ENCODE peak calls at places on chromosome 20, in eight cellular contexts. Z, D, F, B, U, Y, H and Q are unnamed samples.

GRCh38 chr20:25498280-25498606 is 87.1 kb downstream of the NINL start:
- DNase-seq in B (no peak), Y (no peak), D (no peak), F (no peak), U (no peak), Z (no peak), H (no peak), Q (no peak)

GRCh38 chr20:61764471-61765020 is 301.1 kb downstream of the TAF4 start:
- DNase-seq in U (no peak), D (no peak), B (no peak), Y (no peak), Z (no peak), F (no peak), H (no peak), Q (no peak)

GRCh38 chr20:36856691-36857635 is 19.0 kb upstream of the TLDC2 start:
- DNase-seq in F (peak), U (peak), H (peak), Y (peak), B (no peak), D (no peak), Z (no peak), Q (peak)

GRCh38 chr20:39716796-39717341 is 754.7 kb downstream of the DHX35 start:
- DNase-seq in Y (no peak), F (no peak), B (peak), H (no peak), D (no peak), U (no peak), Z (no peak), Q (no peak)

GRCh38 chr20:3156811-3157619 is 2.6 kb downstream of the FASTKD5 start:
- DNase-seq in H (no peak), Y (no peak), U (peak), D (no peak), F (no peak), Z (no peak), B (no peak), Q (no peak)

GRCh38 chr20:7285918-7286556 is 518.6 kb downstream of the BMP2 start:
- DNase-seq in B (peak), Y (peak), U (peak), D (peak), H (peak), F (peak), Z (peak), Q (peak)

GRCh38 chr20:34385464-34385863 is 22.4 kb downstream of the ITCH start:
- DNase-seq in Y (no peak), D (no peak), H (no peak), U (no peak), Z (no peak), F (no peak), B (no peak), Q (no peak)

GRCh38 chr20:25084616-25085187 is 2.8 kb upstream of the VSX1 start:
- DNase-seq in F (no peak), H (peak), U (no peak), B (no peak), D (no peak), Z (no peak), Y (no peak), Q (no peak)

GRCh38 chr20:33291830-33292355 is 8.9 kb downstream of the BPIFB1 start:
- DNase-seq in B (no peak), Z (peak), D (no peak), F (peak), U (peak), H (peak), Y (peak), Q (peak)

GRCh38 chr20:62604796-62605195 is 37.5 kb upstream of the SLCO4A1 start:
- DNase-seq in Y (no peak), F (no peak), D (no peak), U (no peak), Z (no peak), B (no peak), H (no peak), Q (no peak)

GRCh38 chr20:25587536-25587935 is 2.2 kb upstream of the NINL start:
- DNase-seq in U (no peak), Z (no peak), B (no peak), F (no peak), D (peak), H (no peak), Y (no peak), Q (no peak)

GRCh38 chr20:10307359-10307735 is 88.7 kb downstream of the SNAP25 start:
- DNase-seq in B (peak), Y (no peak), H (no peak), Z (no peak), F (no peak), D (no peak), U (peak), Q (no peak)

GRCh38 chr20:54063998-54064676 is 6.3 kb downstream of the BCAS1 start:
- DNase-seq in H (peak), B (no peak), Z (no peak), F (no peak), U (no peak), Y (no peak), D (no peak), Q (no peak)

GRCh38 chr20:31835977-31836852 is 9.2 kb downstream of the FOXS1 start:
- DNase-seq in D (peak), Y (peak), Z (peak), H (peak), U (peak), B (peak), F (no peak), Q (no peak)

GRCh38 chr20:59365611-59366284 is 65.3 kb downstream of the EDN3 start:
- DNase-seq in Y (no peak), H (no peak), Z (no peak), D (no peak), B (no peak), U (no peak), F (no peak), Q (no peak)

GRCh38 chr20:59648720-59649119 is 44.4 kb downstream of the PHACTR3 start:
- DNase-seq in H (no peak), Y (no peak), U (no peak), D (no peak), F (no peak), B (no peak), Z (no peak), Q (no peak)

GRCh38 chr20:25148982-25149846 is 46.3 kb upstream of the ENTPD6 start:
- DNase-seq in F (no peak), B (no peak), Z (no peak), U (no peak), Y (no peak), D (peak), H (no peak), Q (no peak)

GRCh38 chr20:56624786-56625681 is 4.1 kb upstream of the TFAP2C start:
- DNase-seq in U (no peak), F (no peak), D (no peak), Z (no peak), H (no peak), B (no peak), Y (no peak), Q (peak)

GRCh38 chr20:33211817-33212424 is 5.2 kb upstream of the BPIFA3 start:
- DNase-seq in Z (peak), F (peak), Y (peak), B (peak), H (peak), D (peak), U (peak), Q (peak)

GRCh38 chr20:23943304-23943703 is 45.3 kb downstream of the GGTLC1 start:
- DNase-seq in F (no peak), H (no peak), D (no peak), Z (no peak), U (no peak), B (no peak), Y (no peak), Q (no peak)
- TF ChIP-seq CTCF in F (no peak), H (no peak), D (no peak), Z (no peak), U (no peak), B (no peak), Y (no peak), Q (no peak)

DNA sequence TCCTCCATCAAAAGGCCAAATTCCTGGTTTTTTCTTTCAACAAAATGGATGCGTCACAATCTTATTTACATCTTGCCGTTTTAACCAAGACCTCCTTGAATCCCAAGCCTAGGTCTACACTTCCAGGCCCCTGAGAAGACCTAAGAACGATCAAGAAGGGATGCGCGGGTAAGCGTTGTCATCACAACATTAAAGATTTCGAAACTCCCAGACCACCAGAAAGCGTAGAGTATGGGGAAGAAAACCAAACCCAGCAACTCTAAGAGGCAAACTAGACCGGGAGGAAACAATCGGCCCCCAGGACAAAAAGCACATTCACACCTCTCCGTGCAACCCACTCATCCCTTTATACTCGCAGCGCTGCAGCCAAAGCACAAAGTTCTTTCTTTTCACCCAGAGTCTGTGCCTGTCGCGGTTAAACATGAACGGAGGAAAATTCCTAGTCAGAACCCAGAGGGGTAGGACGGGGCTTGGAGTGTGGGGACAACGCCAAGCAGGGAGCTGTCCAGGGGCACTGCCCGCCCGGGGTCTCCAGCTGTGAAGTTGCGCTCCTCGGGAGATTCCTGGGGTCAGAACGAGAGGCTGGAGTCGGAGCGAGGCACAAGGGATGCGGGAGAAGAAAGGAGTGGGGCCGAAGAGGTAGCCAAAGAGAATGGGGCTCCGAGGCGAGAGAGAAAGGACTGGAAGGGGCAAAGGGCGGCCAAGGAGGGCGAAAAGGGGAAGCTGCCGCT is 715 bp downstream of the OSER1 start:
- DNase-seq in D (no peak), F (peak), Y (no peak), U (peak), B (peak), H (peak), Z (peak), Q (peak)
- TF ChIP-seq CTCF in D (no peak), F (no peak), Y (no peak), U (no peak), B (no peak), H (no peak), Z (no peak), Q (no peak)

DNA sequence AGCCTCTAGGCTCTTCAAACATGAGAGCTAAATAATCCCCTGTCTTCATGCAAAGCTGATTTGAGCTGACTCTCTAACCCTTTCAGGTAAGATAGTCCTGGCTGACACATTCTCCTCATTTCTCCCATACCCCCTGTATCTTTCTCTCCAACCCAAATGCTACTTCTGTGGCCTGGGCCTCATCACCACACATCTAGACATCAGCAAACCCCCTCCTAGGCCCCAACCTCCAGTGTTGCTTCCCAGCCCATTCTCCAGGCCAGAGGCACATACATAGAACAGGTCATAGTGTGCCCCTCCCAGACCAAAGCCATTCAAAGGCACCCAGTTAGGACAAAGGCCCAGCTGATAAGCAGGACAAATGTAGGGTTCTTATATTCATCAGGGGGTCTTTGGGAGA is 84.9 kb downstream of the ANKRD60 start:
- DNase-seq in D (no peak), H (no peak), Y (no peak), F (no peak), B (no peak), U (no peak), Z (no peak), Q (no peak)
- TF ChIP-seq CTCF in D (no peak), H (no peak), Y (no peak), F (no peak), B (no peak), U (no peak), Z (no peak), Q (no peak)

DNA sequence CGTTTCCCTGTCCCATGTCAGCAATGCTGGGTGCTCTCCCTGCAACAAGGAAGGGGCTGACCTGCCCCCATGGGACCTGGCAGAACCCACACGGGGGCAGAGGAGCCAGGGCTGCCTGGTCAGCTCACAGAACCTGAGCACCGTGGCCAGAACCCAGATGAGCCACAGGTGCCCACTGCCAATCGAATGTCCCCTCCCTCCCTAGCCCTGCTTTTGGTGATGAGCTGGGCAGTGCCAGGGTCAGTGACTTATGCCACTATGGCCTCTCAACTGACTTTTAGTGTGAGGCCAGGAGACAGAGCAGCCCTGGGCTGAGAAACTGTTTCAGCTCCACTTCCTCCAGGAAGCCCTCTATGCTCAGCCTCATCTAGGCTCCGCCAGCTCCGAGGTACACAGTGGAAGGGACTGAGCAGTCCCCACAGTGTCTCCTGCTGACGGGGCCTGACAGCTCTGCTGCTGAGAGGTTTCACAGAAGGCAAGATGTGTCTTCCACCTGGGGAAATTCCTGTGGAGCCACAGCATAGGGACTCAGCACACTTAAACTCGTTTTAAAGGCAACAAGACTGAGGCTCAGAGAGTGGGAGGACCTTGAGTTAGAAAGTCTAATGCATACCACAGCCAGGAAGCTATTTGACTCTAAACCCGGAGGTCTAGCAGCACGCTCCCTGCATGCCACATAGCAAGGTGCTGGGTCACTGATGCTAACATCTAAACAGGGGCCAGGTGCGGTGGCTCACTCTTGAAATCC is 6.9 kb downstream of the ADA start:
- DNase-seq in F (no peak), Z (no peak), D (no peak), U (no peak), Y (no peak), B (no peak), H (peak), Q (no peak)
- TF ChIP-seq CTCF in F (no peak), Z (no peak), D (no peak), U (no peak), Y (no peak), B (no peak), H (no peak), Q (no peak)

GRCh38 chr20:47150403-47151152 is 205.9 kb downstream of the ZMYND8 start:
- DNase-seq in U (peak), H (peak), Z (peak), B (peak), D (peak), Y (peak), F (peak), Q (peak)
- TF ChIP-seq CTCF in U (peak), H (peak), Z (peak), B (peak), D (peak), Y (peak), F (peak), Q (peak)

GRCh38 chr20:1961374-1961773 is 32.5 kb downstream of the PDYN start:
- DNase-seq in D (no peak), F (no peak), B (no peak), Z (no peak), H (no peak), U (no peak), Y (no peak), Q (no peak)

GRCh38 chr20:1968958-1969357 is 24.9 kb downstream of the PDYN start:
- DNase-seq in Z (no peak), H (no peak), U (no peak), F (no peak), D (no peak), B (no peak), Y (no peak), Q (no peak)

GRCh38 chr20:1964061-1964460 is 29.8 kb downstream of the PDYN start:
- DNase-seq in F (no peak), Y (no peak), B (no peak), D (no peak), U (no peak), H (no peak), Z (no peak), Q (no peak)

GRCh38 chr20:1964659-1965405 is 29.0 kb downstream of the PDYN start:
- DNase-seq in Y (no peak), B (no peak), U (no peak), H (no peak), Z (peak), D (no peak), F (no peak), Q (peak)

DNA sequence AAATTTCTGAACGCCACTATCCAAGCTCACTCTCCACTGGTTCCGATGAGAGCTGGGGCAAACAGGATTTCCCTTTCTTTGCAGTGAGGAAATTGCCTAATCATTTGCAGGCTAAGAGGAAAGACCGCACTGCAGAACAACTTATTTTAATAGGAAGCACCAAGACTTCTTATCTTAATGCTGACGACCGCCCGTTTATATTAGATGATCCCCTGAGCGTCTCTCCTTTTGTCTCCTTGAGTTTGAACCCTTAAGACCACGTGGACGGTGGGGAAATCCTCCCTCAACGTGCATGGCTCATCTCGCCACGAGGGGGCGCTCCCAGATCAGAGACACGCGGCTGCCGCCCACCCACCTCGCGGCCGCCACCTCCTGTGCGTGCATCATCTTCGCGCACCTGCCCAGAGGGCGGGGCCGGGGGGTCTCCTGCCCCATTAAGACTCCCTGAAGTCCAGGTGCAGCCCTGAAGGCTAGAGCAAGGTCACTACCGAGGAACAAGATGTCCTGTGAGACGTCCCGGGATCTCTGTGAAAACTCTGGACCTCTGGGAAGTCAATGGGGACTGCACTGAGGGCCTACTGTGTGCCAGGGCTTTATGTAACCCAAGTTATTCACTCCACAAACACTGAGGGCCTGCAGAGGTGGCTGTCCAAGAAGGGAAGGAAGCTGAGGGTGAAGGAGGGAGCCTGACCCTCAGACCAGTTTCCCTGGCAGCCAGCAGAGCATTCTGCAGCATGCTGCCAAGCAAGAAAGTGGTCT is 28.2 kb downstream of the PDYN start:
- DNase-seq in D (peak), Z (peak), Y (peak), H (peak), B (peak), U (peak), F (peak), Q (peak)
- TF ChIP-seq CTCF in D (peak), Z (peak), Y (peak), H (peak), B (peak), U (peak), F (peak), Q (peak)

GRCh38 chr20:46300281-46300680 is 8.0 kb downstream of the CDH22 start:
- DNase-seq in D (no peak), Z (no peak), Y (no peak), B (no peak), F (no peak), U (no peak), H (no peak), Q (no peak)

GRCh38 chr20:46304852-46305251 is 3.4 kb downstream of the CDH22 start:
- DNase-seq in Y (no peak), Z (no peak), U (no peak), H (no peak), F (no peak), D (no peak), B (no peak), Q (no peak)

GRCh38 chr20:46303176-46303956 is 4.9 kb downstream of the CDH22 start:
- DNase-seq in B (no peak), Z (no peak), F (no peak), D (no peak), U (no peak), Y (no peak), H (no peak), Q (no peak)

GRCh38 chr20:46304361-46304760 is 3.9 kb downstream of the CDH22 start:
- DNase-seq in B (peak), U (no peak), Y (peak), F (no peak), H (no peak), Z (no peak), D (no peak), Q (no peak)

DNA sequence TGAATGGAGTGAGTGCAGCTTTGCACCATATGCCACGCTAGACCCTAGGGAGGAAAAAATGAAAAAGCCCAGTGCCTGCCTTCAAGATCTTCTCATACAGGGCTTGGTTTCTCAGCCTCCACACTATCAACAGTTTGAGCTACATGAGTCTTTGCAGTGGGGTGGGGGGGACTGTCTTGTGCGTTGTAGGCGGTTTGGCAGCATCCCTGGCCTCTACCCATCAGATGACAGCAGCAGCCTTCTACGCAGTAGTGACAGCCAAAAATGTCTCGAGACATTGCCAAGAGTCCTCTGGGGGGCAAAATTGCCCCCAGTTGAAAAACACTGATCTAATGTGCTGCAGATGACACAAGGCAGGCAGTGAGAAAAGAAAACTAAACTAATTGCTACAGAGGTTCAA is 6.2 kb downstream of the CDH22 start:
- DNase-seq in H (no peak), B (no peak), Z (no peak), D (no peak), F (no peak), Y (no peak), U (no peak), Q (no peak)
- TF ChIP-seq CTCF in H (no peak), B (no peak), Z (no peak), D (no peak), F (no peak), Y (no peak), U (no peak), Q (no peak)

GRCh38 chr20:50395258-50395729 is 114.9 kb upstream of the PTPN1 start:
- DNase-seq in Y (peak), U (no peak), Z (no peak), D (peak), F (no peak), B (no peak), H (no peak), Q (no peak)
- TF ChIP-seq CTCF in Y (no peak), U (no peak), Z (no peak), D (no peak), F (no peak), B (no peak), H (no peak), Q (no peak)